ENCODE peak calls at places on chromosomes 5 and 9, in eight cellular contexts. K is suprapubic skin, L is spleen, S is HepG2, T is breast epithelium, N is transverse colon, M is esophagus muscularis mucosa, I is stomach. X is an unnamed sample. For H3K36me3, the result is how much of the 10 kb centered on the place peaks cover.

GRCh38 chr9:117278020-117278419 is 136.8 kb downstream of the ASTN2 start:
- DNase-seq in M (no peak), L (no peak), N (no peak), S (no peak), T (no peak), K (no peak), I (no peak), X (no peak)

GRCh38 chr9:34337404-34337803 is 8.0 kb downstream of the NUDT2 start:
- DNase-seq in T (no peak), N (no peak), I (no peak), M (no peak), L (no peak), S (no peak), K (no peak), X (no peak)

GRCh38 chr5:37717613-37718431 is 122.0 kb downstream of the GDNF start:
- DNase-seq in M (no peak), L (no peak), K (no peak), I (peak), T (peak), N (peak), S (peak), X (peak)

GRCh38 chr9:5185220-5185840 is at the start of gene INSL6:
- DNase-seq in I (no peak), M (no peak), S (no peak), T (no peak), N (no peak), L (no peak), K (no peak), X (no peak)

GRCh38 chr9:132008184-132008781 is 71.4 kb downstream of the MED27 start:
- DNase-seq in S (no peak), N (no peak), L (no peak), I (no peak), K (no peak), T (no peak), M (no peak), X (no peak)

GRCh38 chr9:117178596-117179111 is 236.2 kb downstream of the ASTN2 start:
- DNase-seq in T (no peak), S (no peak), I (no peak), M (no peak), K (no peak), L (no peak), N (no peak), X (no peak)

GRCh38 chr5:174328626-174329299 is 283.3 kb downstream of the NSG2 start:
- DNase-seq in T (no peak), I (no peak), N (no peak), K (no peak), S (no peak), L (no peak), M (no peak), X (no peak)

GRCh38 chr5:161047024-161047423 is 195.0 kb upstream of the ATP10B start:
- DNase-seq in K (no peak), S (no peak), I (no peak), M (no peak), L (no peak), T (no peak), N (no peak), X (no peak)

GRCh38 chr5:122183098-122183794 is 53.9 kb downstream of the ZNF474 start:
- DNase-seq in M (no peak), K (peak), L (no peak), S (no peak), I (peak), N (peak), T (peak), X (peak)

GRCh38 chr9:70111042-70111602 is 67.5 kb downstream of the MAMDC2 start:
- DNase-seq in N (peak), I (peak), K (peak), L (peak), S (peak), T (peak), M (peak), X (peak)
- H3K36me3 ChIP-seq in N (under half), I (under half), K (under half), L (under half), S (under half), T (under half), M (half or more), X (under half)

DNA sequence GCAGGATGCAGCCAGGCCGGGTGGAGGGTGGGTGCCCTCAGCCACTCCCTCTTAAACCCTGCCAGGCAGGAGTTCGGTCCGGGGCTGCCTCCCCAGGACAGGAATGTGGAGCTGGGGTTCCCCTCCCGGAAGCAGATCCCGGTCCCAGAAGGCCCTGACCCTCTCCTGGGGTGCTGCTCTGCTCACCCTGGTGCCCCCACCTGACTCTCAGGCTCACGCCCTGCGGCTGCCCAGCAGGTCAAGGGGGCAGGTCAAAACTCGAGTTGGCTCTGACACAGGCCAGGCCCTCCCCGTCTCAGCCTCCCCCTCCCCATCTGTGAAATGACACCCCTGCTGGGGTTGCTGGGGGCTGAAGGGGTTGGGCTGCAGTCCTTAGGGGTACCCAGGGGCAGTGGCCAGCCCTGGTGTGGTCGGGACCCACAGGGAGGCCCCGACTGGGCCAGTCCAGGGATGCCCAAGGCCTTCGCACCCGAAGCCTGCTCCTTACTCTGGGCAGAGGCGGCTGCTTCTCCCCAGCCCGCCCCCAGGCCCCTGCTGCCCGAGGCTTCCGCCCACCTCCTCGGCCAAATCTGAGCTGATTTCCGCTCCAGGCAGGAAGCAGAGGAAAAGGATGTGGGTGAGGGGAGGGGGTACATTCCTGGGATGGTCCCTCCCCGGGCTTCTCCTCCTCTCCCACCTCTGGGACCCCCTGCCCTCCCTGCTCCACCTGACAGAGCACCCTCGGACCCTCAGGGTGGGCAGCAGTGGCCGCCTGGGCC is 3.9 kb upstream of the NRARP start:
- DNase-seq in I (no peak), S (no peak), L (peak), M (no peak), K (peak), T (no peak), N (no peak), X (no peak)
- TF ChIP-seq POLR2AphosphoS5 in I (no peak), S (no peak), L (peak), M (no peak), K (no peak), T (no peak), N (no peak), X (no peak)

DNA sequence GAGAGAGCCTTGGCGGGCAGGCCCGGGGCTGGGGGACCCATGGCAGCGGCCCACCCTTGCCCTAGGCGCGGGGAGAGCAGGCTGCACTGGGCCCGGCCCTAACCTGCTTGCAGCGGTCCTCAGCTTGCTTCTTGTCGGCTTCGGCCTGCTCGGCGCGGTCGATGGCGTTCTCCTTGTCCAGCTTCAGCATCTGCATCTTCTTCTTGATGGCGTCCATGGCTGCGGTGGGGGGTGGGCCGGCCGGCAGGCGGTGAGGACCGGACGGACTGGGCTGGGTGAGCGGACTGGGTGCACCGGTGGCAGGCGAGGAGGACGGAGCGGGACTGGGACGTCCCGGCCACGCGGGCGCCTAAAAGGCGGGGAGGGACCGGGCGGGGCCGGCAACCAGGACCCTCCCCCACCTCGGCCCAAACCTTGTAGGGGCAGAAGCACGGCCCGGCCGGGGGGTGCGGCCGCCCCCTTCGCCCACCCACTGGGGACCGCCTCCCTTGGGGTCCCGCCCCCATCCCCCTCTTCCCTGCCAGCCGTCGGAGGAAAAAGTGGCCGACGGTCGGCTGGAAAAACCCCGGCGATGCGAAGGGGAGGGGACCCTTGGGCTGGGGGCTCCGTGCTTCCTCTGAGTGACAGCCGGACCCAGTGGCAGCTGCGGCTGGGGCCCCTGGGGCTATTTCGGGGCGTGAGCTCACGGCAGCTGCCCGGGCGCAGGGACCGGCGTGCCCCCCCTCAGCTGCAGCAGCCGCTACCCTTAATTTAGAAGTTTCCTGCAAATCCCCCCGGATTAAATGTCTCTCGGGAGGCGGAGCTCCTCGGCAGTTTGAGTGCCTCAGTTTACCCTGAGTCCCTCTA is at the start of gene TPM2:
- DNase-seq in I (peak), K (no peak), L (no peak), N (peak), S (no peak), M (peak), T (peak), X (peak)
- TF ChIP-seq POLR2A in I (no peak), K (no peak), L (no peak), N (peak), S (no peak), M (peak), T (peak), X (peak)

GRCh38 chr9:120532891-120533290 is 47.1 kb downstream of the CDK5RAP2 start:
- DNase-seq in T (no peak), N (no peak), M (no peak), I (no peak), K (no peak), S (no peak), L (no peak), X (no peak)

GRCh38 chr9:120531683-120532300 is 48.2 kb downstream of the CDK5RAP2 start:
- DNase-seq in M (no peak), K (no peak), I (no peak), L (no peak), N (peak), T (no peak), S (peak), X (no peak)

GRCh38 chr9:120534266-120534665 is 45.7 kb downstream of the CDK5RAP2 start:
- DNase-seq in L (no peak), I (no peak), T (no peak), M (no peak), S (no peak), N (no peak), K (no peak), X (no peak)

GRCh38 chr9:120536094-120536493 is 43.9 kb downstream of the CDK5RAP2 start:
- DNase-seq in K (no peak), I (no peak), T (no peak), N (no peak), M (no peak), L (no peak), S (no peak), X (no peak)

GRCh38 chr9:120532475-120532874 is 47.5 kb downstream of the CDK5RAP2 start:
- DNase-seq in S (no peak), I (peak), N (peak), T (peak), M (no peak), L (no peak), K (peak), X (peak)
- H3K36me3 ChIP-seq in S (half or more), I (under half), N (under half), T (under half), M (half or more), L (half or more), K (half or more), X (under half)

DNA sequence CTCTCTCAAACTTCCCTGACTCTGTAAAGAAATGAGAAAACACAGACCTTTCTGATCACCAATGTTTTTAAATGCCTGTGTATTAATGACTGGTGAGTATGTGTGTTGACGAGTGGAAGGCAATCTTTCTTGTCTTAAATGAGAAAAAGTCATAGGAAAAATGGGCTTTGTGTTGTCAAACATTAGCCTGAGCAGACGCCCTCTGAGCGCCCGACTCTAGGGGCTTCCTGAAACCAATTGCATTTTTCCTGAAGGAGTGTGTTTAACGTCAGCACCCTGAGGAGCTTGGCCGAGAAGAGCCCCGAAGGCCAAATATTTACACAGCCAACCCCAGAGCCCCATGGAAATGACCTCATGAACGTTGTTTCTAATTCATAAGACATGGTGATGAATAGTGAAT is 154.3 kb downstream of the PHF2 start:
- DNase-seq in L (no peak), T (no peak), M (no peak), N (no peak), I (no peak), S (no peak), K (no peak), X (no peak)
- TF ChIP-seq POLR2AphosphoS5 in L (no peak), T (no peak), M (no peak), N (no peak), I (peak), S (no peak), K (no peak), X (no peak)

GRCh38 chr5:181222630-181223040 is 446 bp upstream of the TRIM41 start:
- DNase-seq in K (no peak), L (no peak), N (no peak), T (no peak), S (no peak), I (no peak), M (no peak), X (no peak)

GRCh38 chr5:181221105-181221791 is 1.8 kb upstream of the TRIM41 start:
- DNase-seq in K (no peak), L (peak), T (peak), S (no peak), I (no peak), N (peak), M (no peak), X (no peak)

GRCh38 chr5:181223729-181224389 is 778 bp downstream of the TRIM41 start:
- DNase-seq in K (peak), N (no peak), M (no peak), L (no peak), S (no peak), I (peak), T (peak), X (no peak)

GRCh38 chr5:181223041-181223728 is at the start of gene TRIM41:
- DNase-seq in L (peak), I (peak), T (peak), N (peak), M (peak), S (peak), K (peak), X (peak)

DNA sequence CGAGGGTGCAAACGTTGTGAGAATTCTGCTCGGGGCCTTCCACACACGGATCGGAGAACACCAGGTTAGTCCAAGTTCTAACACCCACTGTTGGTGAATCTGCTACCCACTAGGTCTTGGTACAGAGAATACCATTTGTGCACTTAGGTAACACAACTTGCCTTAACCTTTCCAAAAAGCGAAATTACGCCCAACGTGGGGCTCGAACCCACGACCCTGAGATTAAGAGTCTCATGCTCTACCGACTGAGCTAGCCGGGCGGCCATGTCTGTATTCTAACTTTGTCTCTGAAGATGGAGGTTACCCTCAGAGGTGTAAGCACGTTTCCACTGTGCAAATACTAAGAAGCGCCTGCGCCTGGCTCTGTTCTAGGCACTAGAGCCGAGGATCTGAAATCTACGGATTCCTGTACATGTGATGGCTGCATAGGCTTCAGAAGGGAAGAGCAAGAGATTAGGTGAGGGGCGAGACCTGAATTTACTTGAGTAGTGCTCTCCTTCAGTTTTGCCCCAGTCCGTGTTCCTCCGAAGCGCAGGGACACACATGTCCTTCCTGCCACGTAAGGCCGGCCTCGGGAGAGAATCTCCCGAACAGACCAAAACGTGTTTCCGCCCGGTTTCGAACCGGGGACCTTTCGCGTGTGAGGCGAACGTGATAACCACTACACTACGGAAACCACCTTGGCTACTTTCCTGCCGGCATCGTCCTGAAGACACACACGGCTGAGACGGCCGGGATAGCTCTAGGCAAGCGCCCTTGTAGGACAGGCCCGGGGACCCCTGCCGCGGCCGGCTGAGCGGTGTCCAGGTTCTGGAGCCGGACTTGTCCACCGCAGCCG is 1.1 kb upstream of the TRIM41 start:
- DNase-seq in S (peak), N (peak), K (peak), T (peak), I (peak), M (peak), L (peak), X (peak)
- TF ChIP-seq POLR2A in S (no peak), N (no peak), K (peak), T (no peak), I (no peak), M (peak), L (no peak), X (no peak)

GRCh38 chr9:129823163-129823933 is 588 bp downstream of the TOR1A start:
- DNase-seq in L (peak), S (no peak), M (no peak), T (no peak), N (no peak), K (peak), I (no peak), X (no peak)
- H3K36me3 ChIP-seq in L (half or more), S (under half), M (half or more), T (under half), N (under half), K (half or more), I (under half), X (under half)

DNA sequence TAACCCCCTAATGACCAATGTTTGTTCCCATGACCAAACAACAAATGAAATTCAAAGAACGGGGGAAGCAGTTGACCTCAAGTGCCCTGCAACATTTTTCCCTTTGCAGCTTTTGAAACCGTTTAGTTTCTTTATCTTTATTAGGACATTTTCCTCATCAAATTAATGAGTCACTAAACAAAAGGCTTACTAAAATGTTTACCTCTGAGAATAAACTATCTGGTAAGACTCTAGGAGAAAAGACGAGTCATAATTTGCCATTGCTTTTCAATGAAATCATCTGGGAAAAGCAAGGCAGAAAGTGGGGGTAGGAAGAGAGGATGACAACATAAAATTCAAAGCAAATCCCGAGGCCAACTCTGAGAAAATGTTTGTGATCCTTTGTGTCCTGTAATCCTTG is 57.3 kb downstream of the LHFPL2 start:
- DNase-seq in L (no peak), K (no peak), I (no peak), T (no peak), N (no peak), S (peak), M (no peak), X (no peak)
- TF ChIP-seq POLR2AphosphoS5 in L (no peak), K (no peak), I (no peak), T (no peak), N (peak), S (no peak), M (no peak), X (no peak)

GRCh38 chr5:177491429-177491945 is 5.9 kb downstream of the PDLIM7 start:
- DNase-seq in T (no peak), I (no peak), L (peak), N (peak), K (no peak), M (no peak), S (peak), X (no peak)
- TF ChIP-seq POLR2A in T (no peak), I (no peak), L (no peak), N (no peak), K (no peak), M (no peak), S (no peak), X (no peak)

GRCh38 chr5:159003045-159004030 is 96.4 kb downstream of the EBF1 start:
- DNase-seq in I (no peak), M (peak), L (no peak), N (no peak), T (no peak), S (no peak), K (peak), X (no peak)

GRCh38 chr5:158995694-158996173 is 104.0 kb downstream of the EBF1 start:
- DNase-seq in N (no peak), T (no peak), I (no peak), K (no peak), L (no peak), S (no peak), M (no peak), X (no peak)

GRCh38 chr5:159002201-159002600 is 97.5 kb downstream of the EBF1 start:
- DNase-seq in N (no peak), I (no peak), K (no peak), M (no peak), S (no peak), L (no peak), T (no peak), X (no peak)

GRCh38 chr5:159001247-159001646 is 98.5 kb downstream of the EBF1 start:
- DNase-seq in M (no peak), N (no peak), K (no peak), I (no peak), S (no peak), T (no peak), L (no peak), X (no peak)

DNA sequence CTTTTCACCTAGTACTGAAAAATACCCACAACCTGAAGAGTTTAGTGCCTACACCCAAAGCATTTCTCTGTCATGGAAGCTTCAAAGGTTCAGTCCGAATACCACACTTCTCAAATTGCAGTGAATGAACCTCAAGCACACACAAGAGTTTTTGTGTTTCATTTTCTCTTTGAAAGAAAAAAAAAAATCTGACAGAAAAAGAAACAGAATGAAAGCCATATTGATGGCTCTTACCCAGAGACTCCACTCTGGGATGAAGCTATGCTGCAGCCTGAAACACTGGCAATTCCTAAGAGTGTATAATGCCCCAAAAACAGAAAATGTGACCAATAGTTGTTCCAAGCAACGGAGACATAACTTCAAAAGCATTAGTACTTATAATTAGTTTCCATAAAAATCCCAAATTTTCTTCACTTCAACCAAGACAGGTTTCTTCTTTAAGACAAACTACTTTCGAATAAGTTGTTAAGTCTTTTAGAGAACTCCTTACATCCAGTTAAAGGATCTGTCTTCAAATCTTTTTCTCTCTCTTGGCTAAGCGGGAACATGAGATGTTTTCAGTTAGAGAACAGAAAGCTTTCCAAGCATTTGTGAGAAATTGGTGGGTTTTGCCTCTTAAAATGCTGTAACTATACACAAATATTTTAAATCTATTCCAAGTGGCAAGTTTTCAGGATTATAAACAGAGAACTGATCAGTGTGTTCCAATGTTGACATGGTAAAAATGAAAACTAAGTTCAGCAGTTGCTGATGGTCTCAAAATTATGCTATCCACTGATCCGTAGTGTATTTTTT is 100.6 kb downstream of the EBF1 start:
- DNase-seq in N (no peak), I (no peak), S (no peak), L (no peak), M (no peak), K (no peak), T (no peak), X (no peak)
- H3K36me3 ChIP-seq in N (under half), I (under half), S (under half), L (under half), M (under half), K (under half), T (under half), X (under half)